ENCODE peak calls at places on chromosomes 2 and 18, in six cellular contexts. Y is A549, P is right lobe of liver, Z is IMR-90, F is spleen, V is ovary. X is an unnamed sample.

GRCh38 chr2:69584127-69584889 is 59.2 kb downstream of the AAK1 start:
- DNase-seq in Z (no peak), V (no peak), P (no peak), F (no peak), Y (no peak), X (no peak)

GRCh38 chr2:3168230-3168891 is 209.3 kb downstream of the EIPR1 start:
- DNase-seq in P (no peak), V (no peak), Z (peak; percentile 63), F (peak; percentile 57), Y (no peak), X (no peak)

GRCh38 chr18:34521040-34521439 is 189.1 kb upstream of the DTNA start:
- DNase-seq in V (no peak), F (no peak), Z (no peak), P (no peak), Y (no peak), X (no peak)

GRCh38 chr2:161257123-161257952 is 50.9 kb upstream of the PSMD14 start:
- DNase-seq in F (no peak), Y (no peak), V (no peak), P (no peak), Z (no peak), X (no peak)

GRCh38 chr2:16012626-16013501 is 72.5 kb downstream of the MYCN start:
- DNase-seq in Y (no peak), P (no peak), F (no peak), Z (no peak), V (no peak), X (no peak)

GRCh38 chr2:11398710-11399109 is 54.3 kb upstream of the ROCK2 start:
- DNase-seq in P (peak; percentile 43), V (no peak), Y (no peak), F (no peak), Z (no peak), X (no peak)

GRCh38 chr2:241036397-241036963 is 38.1 kb downstream of the SNED1 start:
- DNase-seq in Z (no peak), P (no peak), V (no peak), F (peak; percentile 87), Y (no peak), X (peak; percentile 84)

GRCh38 chr2:105880637-105881036 is 135.9 kb downstream of the NCK2 start:
- DNase-seq in F (no peak), P (no peak), Z (no peak), Y (no peak), V (no peak), X (no peak)

GRCh38 chr2:37456479-37456878 is 112.0 kb downstream of the QPCT start:
- DNase-seq in V (no peak), Y (no peak), P (no peak), F (peak; percentile 75), Z (no peak), X (no peak)

GRCh38 chr2:9236867-9237266 is 30.3 kb downstream of the ASAP2 start:
- DNase-seq in Y (no peak), V (peak; percentile 59), F (no peak), P (no peak), Z (no peak), X (no peak)

GRCh38 chr18:23498877-23499570 is 4.3 kb upstream of the RMC1 start:
- DNase-seq in V (peak; percentile 55), F (peak; percentile 91), Y (peak; percentile 31), P (peak; percentile 63), Z (peak; percentile 74), X (no peak)

GRCh38 chr18:69992776-69993175 is 45.1 kb upstream of the CD226 start:
- DNase-seq in P (no peak), Y (no peak), V (no peak), F (no peak), Z (peak; percentile 78), X (no peak)

GRCh38 chr2:11129598-11130449 is 25.4 kb upstream of the SLC66A3 start:
- DNase-seq in V (peak; percentile 79), F (peak; percentile 94), P (peak; percentile 76), Y (peak; percentile 59), Z (no peak), X (peak; percentile 69)

GRCh38 chr2:240212425-240213225 is 72.2 kb upstream of the OTOS start:
- DNase-seq in Y (no peak), F (peak; percentile 43), V (no peak), P (no peak), Z (no peak), X (no peak)

GRCh38 chr18:4181882-4182568 is 273.1 kb downstream of the DLGAP1 start:
- DNase-seq in Z (no peak), F (no peak), Y (no peak), V (no peak), P (no peak), X (no peak)

GRCh38 chr2:44975571-44976450 is 33.4 kb downstream of the SIX2 start:
- DNase-seq in F (no peak), V (no peak), Y (no peak), Z (no peak), P (no peak), X (no peak)

GRCh38 chr2:39435254-39435653 is 1.8 kb downstream of the MAP4K3 start:
- DNase-seq in Y (no peak), V (no peak), P (no peak), Z (peak; percentile 43), F (no peak), X (no peak)

GRCh38 chr18:78986018-78986481 is 6.4 kb downstream of the SALL3 start:
- DNase-seq in Y (peak; percentile 10), F (no peak), Z (no peak), P (no peak), V (no peak), X (no peak)

GRCh38 chr2:166463640-166464039 is 30.4 kb downstream of the SCN7A start:
- DNase-seq in F (peak; percentile 22), P (no peak), Z (no peak), Y (no peak), V (no peak), X (no peak)

GRCh38 chr2:68441179-68441993 is 25.7 kb downstream of the FBXO48 start:
- DNase-seq in V (peak; percentile 70), P (peak; percentile 72), F (peak; percentile 87), Y (peak; percentile 48), Z (peak; percentile 85), X (peak; percentile 40)

GRCh38 chr18:29556070-29556469 is 1379.1 kb upstream of the CDH2 start:
- DNase-seq in F (no peak), V (no peak), Y (no peak), P (no peak), Z (no peak), X (no peak)

GRCh38 chr2:53913721-53914120 is 54.0 kb upstream of the GPR75 start:
- DNase-seq in V (no peak), Z (peak; percentile 61), Y (no peak), F (no peak), P (no peak), X (peak; percentile 8)

GRCh38 chr2:176561706-176562105 is 292.5 kb downstream of the MTX2 start:
- DNase-seq in P (no peak), Y (no peak), F (no peak), Z (peak; percentile 71), V (no peak), X (no peak)

GRCh38 chr2:182379235-182379634 is 47.6 kb downstream of the PDE1A start:
- DNase-seq in F (no peak), P (no peak), V (no peak), Y (no peak), Z (peak; percentile 67), X (no peak)

GRCh38 chr18:9150116-9150515 is 13.5 kb downstream of the ANKRD12 start:
- DNase-seq in Y (no peak), V (no peak), Z (no peak), P (no peak), F (no peak), X (no peak)

GRCh38 chr2:202941771-202942170 is 29.7 kb downstream of the CARF start:
- DNase-seq in Z (peak; percentile 83), P (no peak), F (no peak), Y (no peak), V (no peak), X (no peak)

DNA sequence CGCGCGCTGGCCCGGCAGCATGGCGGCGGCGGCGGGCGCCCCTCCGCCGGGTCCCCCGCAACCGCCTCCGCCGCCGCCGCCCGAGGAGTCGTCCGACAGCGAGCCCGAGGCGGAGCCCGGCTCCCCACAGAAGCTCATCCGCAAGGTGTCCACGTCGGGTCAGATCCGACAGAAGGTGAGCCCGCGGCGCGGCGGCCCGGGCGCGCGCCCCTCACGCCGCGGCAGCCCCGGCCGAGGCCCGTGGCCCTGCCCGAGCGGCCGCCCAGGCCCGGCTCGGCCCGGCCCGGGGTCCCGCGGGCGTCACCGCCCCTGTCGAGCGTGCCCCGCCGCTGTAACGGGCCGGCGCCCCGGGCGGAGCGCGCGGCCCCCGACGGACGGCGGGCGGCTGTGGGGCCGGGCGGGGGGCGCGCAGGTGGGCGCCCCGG is 218 bp downstream of the DGKD start:
- DNase-seq in P (no peak), F (no peak), V (no peak), Y (no peak), Z (no peak), X (no peak)
- TF ChIP-seq POLR2A in P (no peak), F (no peak), V (no peak), Y (peak; percentile 79), Z (peak; percentile 61), X (no peak)

DNA sequence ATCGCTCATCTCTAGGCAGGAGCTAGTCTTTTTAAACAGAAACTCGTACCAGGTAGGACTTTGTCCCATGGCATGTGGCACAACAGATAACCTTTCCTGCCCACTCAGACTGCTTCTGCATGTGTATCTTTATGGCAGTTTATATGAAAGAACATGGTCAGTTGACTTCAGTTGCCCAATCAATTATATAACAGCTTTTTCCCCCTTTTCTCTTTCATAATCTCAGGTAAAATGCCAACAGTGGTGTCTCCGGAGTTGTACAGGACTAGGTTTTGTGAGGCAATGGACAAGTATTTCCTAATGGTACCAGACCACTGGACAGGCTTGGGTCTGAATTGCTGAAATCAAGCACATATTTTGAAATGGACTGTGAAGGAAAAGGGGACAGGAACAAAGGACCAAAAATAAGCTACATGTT is 51.6 kb upstream of the PTH2R start:
- DNase-seq in V (no peak), F (no peak), Y (no peak), P (no peak), Z (no peak), X (no peak)
- TF ChIP-seq POLR2A in V (no peak), F (no peak), Y (no peak), P (no peak), Z (no peak), X (no peak)

GRCh38 chr2:24083567-24084385 is 858 bp downstream of the TP53I3 start:
- DNase-seq in P (peak; percentile 83), Y (peak; percentile 92), F (no peak), Z (peak; percentile 79), V (no peak), X (peak; percentile 80)
- TF ChIP-seq POLR2A in P (no peak), Y (peak; percentile 77), F (no peak), Z (no peak), V (no peak), X (peak; percentile 61)

DNA sequence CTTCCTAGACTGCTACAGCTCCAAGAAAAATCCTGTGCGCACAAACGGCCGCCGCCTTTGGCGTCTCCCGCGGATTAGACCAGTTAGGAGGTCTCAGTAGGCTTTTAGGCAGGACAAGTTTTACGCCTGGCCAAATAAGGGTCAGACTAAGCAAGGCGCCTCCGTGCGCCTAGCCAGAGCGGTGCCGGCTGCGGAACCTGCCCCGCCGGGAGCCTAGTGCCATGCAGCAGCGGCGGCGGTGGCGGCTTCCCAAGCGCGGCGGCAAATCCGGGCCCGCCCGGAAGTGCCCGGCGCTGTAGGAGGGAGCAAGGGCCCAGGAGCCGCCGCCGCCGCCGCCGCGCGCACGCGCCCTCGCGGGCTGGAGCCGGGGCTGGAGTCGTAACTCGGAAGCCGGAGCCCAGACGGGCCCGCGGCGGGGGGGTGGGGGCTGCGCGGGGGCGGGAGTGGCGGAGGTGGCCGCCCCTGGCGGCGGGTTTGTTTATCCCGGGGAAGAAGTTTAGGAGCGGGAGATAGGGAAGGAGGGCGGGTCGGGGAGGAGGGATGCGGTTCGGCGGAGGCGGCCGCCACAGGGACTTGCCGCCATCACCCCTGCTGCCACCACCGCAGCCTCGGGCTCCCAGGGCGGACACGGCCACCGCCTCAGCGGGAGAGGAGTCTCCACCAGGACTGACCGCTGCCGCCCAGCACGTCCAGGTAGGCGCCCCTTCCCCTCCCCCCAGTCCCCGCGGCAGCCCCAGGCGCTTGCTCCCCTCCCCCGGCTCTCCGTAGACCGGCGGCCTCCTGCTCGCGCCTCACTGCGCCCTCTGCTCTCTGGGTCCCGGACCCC is at the start of gene SPOPL:
- DNase-seq in P (peak; percentile 95), Y (peak; percentile 82), F (peak; percentile 98), Z (peak; percentile 74), V (peak; percentile 93), X (peak; percentile 81)
- TF ChIP-seq POLR2A in P (peak; percentile 91), Y (peak; percentile 93), F (no peak), Z (peak; percentile 77), V (peak; percentile 44), X (peak; percentile 80)

X was measured in GM12891.